ENCODE peak calls at places on chromosomes 12 and 14, in ten cellular contexts. One of them, this sample, is unnamed.

GRCh38 chr12:49987620-49988303 is 15.0 kb downstream of the AQP6 start:
- DNase-seq in neuronal stem cell: no peak
- DNase-seq in foreskin keratinocyte: no peak
- DNase-seq in CD8-positive, alpha-beta T cell: no peak
- DNase-seq in MM.1S: no peak
- DNase-seq in heart right ventricle: no peak
- DNase-seq in tibial artery: no peak
- DNase-seq in uterus: no peak
- DNase-seq in gastrocnemius medialis: no peak
- DNase-seq in upper lobe of right lung: no peak
- DNase-seq in this sample: no peak

GRCh38 chr14:41749425-41749824 is 142.7 kb downstream of the LRFN5 start:
- DNase-seq in neuronal stem cell: no peak
- DNase-seq in foreskin keratinocyte: no peak
- DNase-seq in CD8-positive, alpha-beta T cell: no peak
- DNase-seq in MM.1S: no peak
- DNase-seq in heart right ventricle: no peak
- DNase-seq in tibial artery: no peak
- DNase-seq in uterus: no peak
- DNase-seq in gastrocnemius medialis: no peak
- DNase-seq in upper lobe of right lung: no peak
- DNase-seq in this sample: no peak

GRCh38 chr12:31752450-31752849 is 23.6 kb upstream of the AMN1 start:
- DNase-seq in neuronal stem cell: no peak
- DNase-seq in foreskin keratinocyte: no peak
- DNase-seq in CD8-positive, alpha-beta T cell: no peak
- DNase-seq in MM.1S: peak; percentile 82
- DNase-seq in heart right ventricle: no peak
- DNase-seq in tibial artery: no peak
- DNase-seq in uterus: no peak
- DNase-seq in gastrocnemius medialis: no peak
- DNase-seq in upper lobe of right lung: no peak
- DNase-seq in this sample: no peak

GRCh38 chr14:66495214-66496098 is 9.3 kb downstream of the CCDC196 start:
- DNase-seq in neuronal stem cell: peak; percentile 32
- DNase-seq in foreskin keratinocyte: peak; percentile 57
- DNase-seq in CD8-positive, alpha-beta T cell: peak; percentile 18
- DNase-seq in MM.1S: peak; percentile 53
- DNase-seq in heart right ventricle: no peak
- DNase-seq in tibial artery: peak; percentile 32
- DNase-seq in uterus: peak; percentile 17
- DNase-seq in gastrocnemius medialis: peak; percentile 31
- DNase-seq in upper lobe of right lung: no peak
- DNase-seq in this sample: peak; percentile 52

GRCh38 chr14:98580131-98580678 is 691.8 kb downstream of the BCL11B start:
- DNase-seq in neuronal stem cell: no peak
- DNase-seq in foreskin keratinocyte: peak; percentile 42
- DNase-seq in CD8-positive, alpha-beta T cell: peak; percentile 7
- DNase-seq in MM.1S: peak; percentile 7
- DNase-seq in heart right ventricle: no peak
- DNase-seq in tibial artery: no peak
- DNase-seq in uterus: no peak
- DNase-seq in gastrocnemius medialis: no peak
- DNase-seq in upper lobe of right lung: no peak
- DNase-seq in this sample: no peak

GRCh38 chr12:57522887-57523705 is 472 bp downstream of the MBD6 start:
- DNase-seq in neuronal stem cell: peak; percentile 50
- DNase-seq in foreskin keratinocyte: no peak
- DNase-seq in CD8-positive, alpha-beta T cell: peak; percentile 47
- DNase-seq in MM.1S: peak; percentile 11
- DNase-seq in heart right ventricle: peak; percentile 67
- DNase-seq in tibial artery: peak; percentile 67
- DNase-seq in uterus: peak; percentile 66
- DNase-seq in gastrocnemius medialis: peak; percentile 66
- DNase-seq in upper lobe of right lung: peak; percentile 89
- DNase-seq in this sample: no peak

GRCh38 chr12:131458931-131459575 is 251.8 kb upstream of the SFSWAP start:
- DNase-seq in neuronal stem cell: no peak
- DNase-seq in foreskin keratinocyte: no peak
- DNase-seq in CD8-positive, alpha-beta T cell: no peak
- DNase-seq in MM.1S: no peak
- DNase-seq in heart right ventricle: no peak
- DNase-seq in tibial artery: no peak
- DNase-seq in uterus: no peak
- DNase-seq in gastrocnemius medialis: no peak
- DNase-seq in upper lobe of right lung: peak; percentile 46
- DNase-seq in this sample: no peak

GRCh38 chr12:67910360-67911292 is 78.6 kb upstream of the IFNG-AS1 start:
- DNase-seq in neuronal stem cell: no peak
- DNase-seq in foreskin keratinocyte: peak; percentile 99
- DNase-seq in CD8-positive, alpha-beta T cell: no peak
- DNase-seq in MM.1S: no peak
- DNase-seq in heart right ventricle: no peak
- DNase-seq in tibial artery: no peak
- DNase-seq in uterus: no peak
- DNase-seq in gastrocnemius medialis: peak; percentile 27
- DNase-seq in upper lobe of right lung: no peak
- DNase-seq in this sample: no peak

GRCh38 chr14:51297066-51297465 is 57.0 kb downstream of the TMX1 start:
- DNase-seq in neuronal stem cell: no peak
- DNase-seq in foreskin keratinocyte: no peak
- DNase-seq in CD8-positive, alpha-beta T cell: no peak
- DNase-seq in MM.1S: no peak
- DNase-seq in heart right ventricle: no peak
- DNase-seq in tibial artery: no peak
- DNase-seq in uterus: no peak
- DNase-seq in gastrocnemius medialis: no peak
- DNase-seq in upper lobe of right lung: no peak
- DNase-seq in this sample: no peak

GRCh38 chr14:24734917-24735500 is 101.0 kb upstream of the GZMB start:
- DNase-seq in neuronal stem cell: peak; percentile 70
- DNase-seq in foreskin keratinocyte: peak; percentile 54
- DNase-seq in CD8-positive, alpha-beta T cell: peak; percentile 9
- DNase-seq in MM.1S: peak; percentile 36
- DNase-seq in heart right ventricle: no peak
- DNase-seq in tibial artery: peak; percentile 37
- DNase-seq in uterus: no peak
- DNase-seq in gastrocnemius medialis: no peak
- DNase-seq in upper lobe of right lung: no peak
- DNase-seq in this sample: no peak

DNA sequence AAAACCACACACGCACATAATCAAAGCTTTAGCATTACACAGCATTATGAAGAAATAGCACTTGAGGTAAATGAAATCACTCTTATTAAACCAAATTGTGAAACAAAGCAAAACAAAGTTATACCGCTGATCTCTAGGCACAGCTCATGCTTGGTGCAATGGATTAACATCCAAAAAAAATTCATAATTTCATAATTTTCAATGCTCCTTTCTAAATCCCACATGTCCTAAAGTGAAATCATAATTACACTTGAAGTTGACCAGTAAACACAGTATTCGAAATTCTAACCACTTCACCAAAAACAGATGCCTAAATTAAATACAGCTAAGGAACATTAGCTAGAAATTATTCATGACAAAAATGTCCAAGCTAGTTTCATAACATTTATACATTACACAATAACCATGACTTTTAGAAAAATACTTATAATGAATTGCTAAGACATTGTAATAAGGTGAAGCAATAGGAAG is 1.5 kb downstream of the MLH3 start:
- DNase-seq in neuronal stem cell: no peak
- DNase-seq in foreskin keratinocyte: no peak
- DNase-seq in CD8-positive, alpha-beta T cell: no peak
- DNase-seq in MM.1S: no peak
- DNase-seq in heart right ventricle: no peak
- DNase-seq in tibial artery: no peak
- DNase-seq in uterus: no peak
- DNase-seq in gastrocnemius medialis: no peak
- DNase-seq in upper lobe of right lung: no peak
- DNase-seq in this sample: no peak
- H3K27ac ChIP-seq in neuronal stem cell: no peak overlapping the region
- H3K27ac ChIP-seq in foreskin keratinocyte: no peak overlapping the region
- H3K27ac ChIP-seq in CD8-positive, alpha-beta T cell: no peak overlapping the region
- H3K27ac ChIP-seq in MM.1S: no peak overlapping the region
- H3K27ac ChIP-seq in heart right ventricle: peak overlapping the region; percentile 55
- H3K27ac ChIP-seq in tibial artery: peak overlapping the region; percentile 96
- H3K27ac ChIP-seq in uterus: no peak overlapping the region
- H3K27ac ChIP-seq in gastrocnemius medialis: peak overlapping the region; percentile 87
- H3K27ac ChIP-seq in upper lobe of right lung: peak overlapping the region; percentile 93
- H3K27ac ChIP-seq in this sample: peak overlapping the region; percentile 89

DNA sequence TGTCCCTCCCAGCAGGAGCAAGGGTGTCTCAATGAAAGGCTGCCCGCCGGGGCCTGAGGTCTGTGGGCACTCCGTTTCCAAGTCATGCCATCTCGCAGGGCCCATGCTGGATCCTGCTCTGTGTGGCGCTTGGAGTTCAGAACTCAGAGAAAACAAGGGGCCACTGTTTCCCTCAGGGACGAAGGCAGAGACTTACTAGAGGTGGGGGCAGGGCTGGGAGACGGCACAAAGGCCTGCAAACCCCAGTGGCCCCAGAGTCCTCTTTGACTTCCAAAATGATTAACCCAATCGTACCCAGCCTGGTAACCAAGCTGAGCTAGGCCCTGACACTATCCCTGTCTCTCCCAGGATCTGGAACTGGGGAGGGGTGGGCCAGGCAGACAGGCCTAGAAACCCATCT is 95.8 kb downstream of the ITPK1 start:
- DNase-seq in neuronal stem cell: no peak
- DNase-seq in foreskin keratinocyte: no peak
- DNase-seq in CD8-positive, alpha-beta T cell: no peak
- DNase-seq in MM.1S: no peak
- DNase-seq in heart right ventricle: no peak
- DNase-seq in tibial artery: no peak
- DNase-seq in uterus: no peak
- DNase-seq in gastrocnemius medialis: no peak
- DNase-seq in upper lobe of right lung: no peak
- DNase-seq in this sample: peak; percentile 83
- H3K27ac ChIP-seq in neuronal stem cell: no peak overlapping the region
- H3K27ac ChIP-seq in foreskin keratinocyte: no peak overlapping the region
- H3K27ac ChIP-seq in CD8-positive, alpha-beta T cell: no peak overlapping the region
- H3K27ac ChIP-seq in MM.1S: no peak overlapping the region
- H3K27ac ChIP-seq in heart right ventricle: peak overlapping the region; percentile 16
- H3K27ac ChIP-seq in tibial artery: peak overlapping the region; percentile 39
- H3K27ac ChIP-seq in uterus: peak overlapping the region; percentile 91
- H3K27ac ChIP-seq in gastrocnemius medialis: no peak overlapping the region
- H3K27ac ChIP-seq in upper lobe of right lung: no peak overlapping the region
- H3K27ac ChIP-seq in this sample: peak overlapping the region; percentile 97

GRCh38 chr12:88662093-88662492 is 81.8 kb upstream of the KITLG start:
- DNase-seq in neuronal stem cell: no peak
- DNase-seq in foreskin keratinocyte: no peak
- DNase-seq in CD8-positive, alpha-beta T cell: no peak
- DNase-seq in MM.1S: no peak
- DNase-seq in heart right ventricle: no peak
- DNase-seq in tibial artery: no peak
- DNase-seq in uterus: no peak
- DNase-seq in gastrocnemius medialis: no peak
- DNase-seq in upper lobe of right lung: no peak
- DNase-seq in this sample: no peak

GRCh38 chr12:88663001-88663400 is 82.7 kb upstream of the KITLG start:
- DNase-seq in neuronal stem cell: no peak
- DNase-seq in foreskin keratinocyte: no peak
- DNase-seq in CD8-positive, alpha-beta T cell: no peak
- DNase-seq in MM.1S: no peak
- DNase-seq in heart right ventricle: no peak
- DNase-seq in tibial artery: no peak
- DNase-seq in uterus: no peak
- DNase-seq in gastrocnemius medialis: no peak
- DNase-seq in upper lobe of right lung: no peak
- DNase-seq in this sample: no peak

DNA sequence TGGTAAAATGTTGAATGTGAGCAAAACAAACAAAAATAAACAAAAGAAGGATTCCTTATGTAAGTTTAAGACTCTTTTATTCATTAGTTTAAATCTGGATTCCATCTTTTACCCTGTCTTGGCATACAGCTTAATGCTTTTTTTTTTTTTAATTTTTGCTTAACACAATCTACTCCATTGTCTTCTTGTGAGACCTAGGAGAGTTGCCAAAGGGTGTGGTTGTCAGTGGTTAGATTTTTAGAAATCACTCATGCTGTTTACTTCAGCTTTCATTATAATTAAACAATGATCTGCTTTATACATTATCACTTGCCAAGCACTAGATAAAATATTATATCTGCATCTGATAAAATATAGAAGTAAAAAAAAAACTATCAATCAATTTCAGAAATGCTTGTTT is 77.7 kb upstream of the KITLG start:
- DNase-seq in neuronal stem cell: no peak
- DNase-seq in foreskin keratinocyte: peak; percentile 61
- DNase-seq in CD8-positive, alpha-beta T cell: no peak
- DNase-seq in MM.1S: no peak
- DNase-seq in heart right ventricle: no peak
- DNase-seq in tibial artery: no peak
- DNase-seq in uterus: no peak
- DNase-seq in gastrocnemius medialis: no peak
- DNase-seq in upper lobe of right lung: no peak
- DNase-seq in this sample: no peak
- H3K27ac ChIP-seq in neuronal stem cell: no peak overlapping the region
- H3K27ac ChIP-seq in foreskin keratinocyte: peak overlapping the region; percentile 29
- H3K27ac ChIP-seq in CD8-positive, alpha-beta T cell: no peak overlapping the region
- H3K27ac ChIP-seq in MM.1S: no peak overlapping the region
- H3K27ac ChIP-seq in heart right ventricle: peak overlapping the region; percentile 44
- H3K27ac ChIP-seq in tibial artery: no peak overlapping the region
- H3K27ac ChIP-seq in uterus: no peak overlapping the region
- H3K27ac ChIP-seq in gastrocnemius medialis: peak overlapping the region; percentile 61
- H3K27ac ChIP-seq in upper lobe of right lung: no peak overlapping the region
- H3K27ac ChIP-seq in this sample: no peak overlapping the region

GRCh38 chr14:58149196-58149595 is 2.8 kb downstream of the ARMH4 start:
- DNase-seq in neuronal stem cell: no peak
- DNase-seq in foreskin keratinocyte: no peak
- DNase-seq in CD8-positive, alpha-beta T cell: no peak
- DNase-seq in MM.1S: no peak
- DNase-seq in heart right ventricle: no peak
- DNase-seq in tibial artery: no peak
- DNase-seq in uterus: no peak
- DNase-seq in gastrocnemius medialis: no peak
- DNase-seq in upper lobe of right lung: no peak
- DNase-seq in this sample: no peak

GRCh38 chr14:58151701-58152568 is at the start of gene ARMH4:
- DNase-seq in neuronal stem cell: peak; percentile 88
- DNase-seq in foreskin keratinocyte: peak; percentile 54
- DNase-seq in CD8-positive, alpha-beta T cell: peak; percentile 60
- DNase-seq in MM.1S: peak; percentile 73
- DNase-seq in heart right ventricle: peak; percentile 84
- DNase-seq in tibial artery: peak; percentile 89
- DNase-seq in uterus: peak; percentile 77
- DNase-seq in gastrocnemius medialis: peak; percentile 57
- DNase-seq in upper lobe of right lung: peak; percentile 90
- DNase-seq in this sample: peak; percentile 11

GRCh38 chr14:58150243-58150805 is 1.7 kb downstream of the ARMH4 start:
- DNase-seq in neuronal stem cell: no peak
- DNase-seq in foreskin keratinocyte: no peak
- DNase-seq in CD8-positive, alpha-beta T cell: no peak
- DNase-seq in MM.1S: no peak
- DNase-seq in heart right ventricle: no peak
- DNase-seq in tibial artery: no peak
- DNase-seq in uterus: no peak
- DNase-seq in gastrocnemius medialis: no peak
- DNase-seq in upper lobe of right lung: no peak
- DNase-seq in this sample: no peak

GRCh38 chr14:58151264-58151700 is 731 bp downstream of the ARMH4 start:
- DNase-seq in neuronal stem cell: no peak
- DNase-seq in foreskin keratinocyte: peak; percentile 20
- DNase-seq in CD8-positive, alpha-beta T cell: no peak
- DNase-seq in MM.1S: no peak
- DNase-seq in heart right ventricle: no peak
- DNase-seq in tibial artery: peak; percentile 23
- DNase-seq in uterus: no peak
- DNase-seq in gastrocnemius medialis: no peak
- DNase-seq in upper lobe of right lung: no peak
- DNase-seq in this sample: peak; percentile 29

GRCh38 chr14:58152569-58152857 is 500 bp upstream of the ARMH4 start:
- DNase-seq in neuronal stem cell: no peak
- DNase-seq in foreskin keratinocyte: no peak
- DNase-seq in CD8-positive, alpha-beta T cell: no peak
- DNase-seq in MM.1S: no peak
- DNase-seq in heart right ventricle: no peak
- DNase-seq in tibial artery: no peak
- DNase-seq in uterus: no peak
- DNase-seq in gastrocnemius medialis: no peak
- DNase-seq in upper lobe of right lung: no peak
- DNase-seq in this sample: no peak
- H3K27ac ChIP-seq in neuronal stem cell: no peak overlapping the region
- H3K27ac ChIP-seq in foreskin keratinocyte: no peak overlapping the region
- H3K27ac ChIP-seq in CD8-positive, alpha-beta T cell: no peak overlapping the region
- H3K27ac ChIP-seq in MM.1S: no peak overlapping the region
- H3K27ac ChIP-seq in heart right ventricle: no peak overlapping the region
- H3K27ac ChIP-seq in tibial artery: peak overlapping the region; percentile 73
- H3K27ac ChIP-seq in uterus: peak overlapping the region; percentile 70
- H3K27ac ChIP-seq in gastrocnemius medialis: peak overlapping the region; percentile 21
- H3K27ac ChIP-seq in upper lobe of right lung: no peak overlapping the region
- H3K27ac ChIP-seq in this sample: no peak overlapping the region

This sample was measured in substantia nigra.